ENCODE peak calls at places on chromosomes 7 and 10, in four cellular contexts. E, G, M and J are unnamed samples.

GRCh38 chr7:100352984-100353684 is 4.8 kb upstream of the PILRB start:
- DNase-seq in G (no peak), M (no peak), E (no peak), J (no peak)

GRCh38 chr7:142503036-142503435 is 245.2 kb upstream of the PRSS58 start:
- DNase-seq in G (no peak), E (no peak), M (no peak), J (no peak)

GRCh38 chr7:24411226-24411625 is 127.2 kb downstream of the NPY start:
- DNase-seq in M (no peak), G (no peak), E (no peak), J (no peak)

GRCh38 chr10:3935141-3935540 is 150.1 kb upstream of the KLF6 start:
- DNase-seq in M (no peak), G (no peak), E (peak; percentile 49), J (no peak)

GRCh38 chr10:130422366-130423324 is 286.5 kb downstream of the GLRX3 start:
- DNase-seq in E (no peak), G (no peak), M (no peak), J (no peak)

GRCh38 chr7:130135208-130136205 is 65.2 kb downstream of the KLHDC10 start:
- DNase-seq in E (no peak), G (no peak), M (no peak), J (no peak)

GRCh38 chr10:10520391-10521385 is 497.0 kb upstream of the CELF2 start:
- DNase-seq in M (no peak), E (no peak), G (peak; percentile 91), J (no peak)

GRCh38 chr10:58385784-58386112 is 538 bp downstream of the TFAM start:
- DNase-seq in G (peak; percentile 48), E (peak; percentile 34), M (peak; percentile 34), J (peak; percentile 32)

GRCh38 chr7:108603922-108604684 is 34.4 kb downstream of the DNAJB9 start:
- DNase-seq in E (no peak), M (no peak), G (no peak), J (no peak)

GRCh38 chr10:4355346-4355745 is 470.7 kb upstream of the AKR1E2 start:
- DNase-seq in E (no peak), G (no peak), M (no peak), J (no peak)

GRCh38 chr10:99658622-99659030 is 683 bp upstream of the ENTPD7 start:
- DNase-seq in E (no peak), M (peak; percentile 35), G (no peak), J (peak; percentile 16)

GRCh38 chr10:71832967-71833366 is 18.1 kb downstream of the PSAP start:
- DNase-seq in E (no peak), M (no peak), G (no peak), J (no peak)

GRCh38 chr10:76700241-76700640 is 937.4 kb downstream of the KCNMA1 start:
- DNase-seq in M (no peak), E (no peak), G (no peak), J (no peak)

GRCh38 chr7:14430921-14431320 is 441.5 kb upstream of the ETV1 start:
- DNase-seq in G (no peak), M (no peak), E (no peak), J (no peak)

GRCh38 chr7:149772821-149773425 is 465 bp downstream of the ZNF467 start:
- DNase-seq in E (no peak), M (peak; percentile 49), G (peak; percentile 31), J (peak; percentile 29)

GRCh38 chr7:149041350-149041749 is 13.0 kb upstream of the PDIA4 start:
- DNase-seq in E (no peak), M (no peak), G (no peak), J (no peak)

GRCh38 chr10:103416436-103417147 is 20.2 kb downstream of the PDCD11 start:
- DNase-seq in M (peak; percentile 77), E (peak; percentile 45), G (peak; percentile 88), J (peak; percentile 65)

GRCh38 chr10:69065406-69066361 is 22.2 kb upstream of the SRGN start:
- DNase-seq in M (no peak), G (peak; percentile 80), E (peak; percentile 36), J (no peak)

GRCh38 chr10:70174058-70174741 is 3.9 kb upstream of the SAR1A start:
- DNase-seq in M (no peak), G (no peak), E (peak; percentile 21), J (no peak)

GRCh38 chr10:63286340-63286739 is 153.2 kb downstream of the NRBF2 start:
- DNase-seq in G (no peak), E (no peak), M (no peak), J (no peak)

GRCh38 chr10:100828744-100829102 is 83.3 kb downstream of the PAX2 start:
- DNase-seq in E (no peak), M (no peak), G (no peak), J (peak; percentile 21)

GRCh38 chr7:1530946-1531262 is 402 bp downstream of the MAFK start:
- DNase-seq in G (no peak), E (no peak), M (no peak), J (no peak)

GRCh38 chr7:15503603-15504280 is 58.1 kb downstream of the AGMO start:
- DNase-seq in E (peak; percentile 44), G (no peak), M (no peak), J (no peak)

GRCh38 chr10:103616705-103617361 is 123.3 kb downstream of the NEURL1 start:
- DNase-seq in M (peak; percentile 46), E (peak; percentile 10), G (no peak), J (no peak)

GRCh38 chr10:12401466-12401865 is 52.1 kb downstream of the CAMK1D start:
- DNase-seq in M (no peak), G (no peak), E (no peak), J (no peak)

GRCh38 chr10:89274928-89275327 is 23.4 kb upstream of the LIPA start:
- DNase-seq in M (no peak), G (no peak), E (peak; percentile 47), J (no peak)

GRCh38 chr10:44922021-44922420 is 10.9 kb downstream of the TMEM72 start:
- DNase-seq in M (no peak), E (no peak), G (no peak), J (no peak)

GRCh38 chr7:125136755-125137547 is 207.3 kb upstream of the POT1 start:
- DNase-seq in E (peak; percentile 61), M (no peak), G (no peak), J (no peak)

GRCh38 chr7:105173586-105173985 is 159.6 kb downstream of the KMT2E start:
- DNase-seq in E (no peak), M (no peak), G (no peak), J (peak; percentile 52)